ENCODE peak calls at places on chromosomes 4 and X, in seven cellular contexts. One of them, this sample, is unnamed.

GRCh38 chrX:46325312-46325877 is 219.8 kb downstream of the ZNF674 start:
- DNase-seq in astrocyte of the cerebellum: peak
- DNase-seq in HFF-Myc: no peak
- DNase-seq in psoas muscle: no peak
- DNase-seq in aorta: peak
- DNase-seq in body of pancreas: peak
- DNase-seq in thoracic aorta: no peak
- DNase-seq in this sample: no peak

GRCh38 chr4:33334416-33334815 is 2614.2 kb downstream of the PCDH7 start:
- DNase-seq in psoas muscle: no peak
- DNase-seq in body of pancreas: no peak
- DNase-seq in HFF-Myc: no peak
- DNase-seq in thoracic aorta: no peak
- DNase-seq in aorta: no peak
- DNase-seq in astrocyte of the cerebellum: no peak
- DNase-seq in this sample: no peak

GRCh38 chr4:147854154-147854553 is 122.3 kb downstream of the ARHGAP10 start:
- DNase-seq in HFF-Myc: no peak
- DNase-seq in psoas muscle: no peak
- DNase-seq in aorta: no peak
- DNase-seq in astrocyte of the cerebellum: no peak
- DNase-seq in body of pancreas: no peak
- DNase-seq in thoracic aorta: no peak
- DNase-seq in this sample: no peak

GRCh38 chr4:111722321-111722720 is 422.9 kb upstream of the FAM241A start:
- DNase-seq in astrocyte of the cerebellum: no peak
- DNase-seq in psoas muscle: no peak
- DNase-seq in HFF-Myc: no peak
- DNase-seq in body of pancreas: no peak
- DNase-seq in aorta: no peak
- DNase-seq in thoracic aorta: no peak
- DNase-seq in this sample: no peak

GRCh38 chr4:85257817-85258216 is 217.1 kb upstream of the ARHGAP24 start:
- DNase-seq in HFF-Myc: no peak
- DNase-seq in aorta: no peak
- DNase-seq in thoracic aorta: no peak
- DNase-seq in psoas muscle: no peak
- DNase-seq in body of pancreas: no peak
- DNase-seq in astrocyte of the cerebellum: no peak
- DNase-seq in this sample: no peak

GRCh38 chr4:158786155-158786581 is 17.3 kb downstream of the FNIP2 start:
- DNase-seq in aorta: no peak
- DNase-seq in astrocyte of the cerebellum: peak
- DNase-seq in thoracic aorta: no peak
- DNase-seq in body of pancreas: no peak
- DNase-seq in HFF-Myc: no peak
- DNase-seq in psoas muscle: no peak
- DNase-seq in this sample: no peak

GRCh38 chr4:40613456-40613855 is 16.2 kb downstream of the RBM47 start:
- DNase-seq in HFF-Myc: no peak
- DNase-seq in aorta: no peak
- DNase-seq in psoas muscle: no peak
- DNase-seq in body of pancreas: no peak
- DNase-seq in astrocyte of the cerebellum: no peak
- DNase-seq in thoracic aorta: no peak
- DNase-seq in this sample: no peak

GRCh38 chr4:169208090-169208455 is 62.7 kb downstream of the SH3RF1 start:
- DNase-seq in thoracic aorta: no peak
- DNase-seq in astrocyte of the cerebellum: no peak
- DNase-seq in aorta: no peak
- DNase-seq in body of pancreas: no peak
- DNase-seq in HFF-Myc: no peak
- DNase-seq in psoas muscle: no peak
- DNase-seq in this sample: no peak

GRCh38 chrX:134727363-134727762 is 69.1 kb upstream of the PLAC1 start:
- DNase-seq in HFF-Myc: no peak
- DNase-seq in astrocyte of the cerebellum: no peak
- DNase-seq in thoracic aorta: no peak
- DNase-seq in body of pancreas: no peak
- DNase-seq in psoas muscle: no peak
- DNase-seq in aorta: no peak
- DNase-seq in this sample: no peak

GRCh38 chrX:23959781-23960180 is 52.0 kb downstream of the CXorf58 start:
- DNase-seq in psoas muscle: no peak
- DNase-seq in thoracic aorta: no peak
- DNase-seq in HFF-Myc: no peak
- DNase-seq in body of pancreas: no peak
- DNase-seq in astrocyte of the cerebellum: no peak
- DNase-seq in aorta: no peak
- DNase-seq in this sample: no peak

GRCh38 chr4:88526221-88526815 is 2.7 kb upstream of the PYURF start:
- DNase-seq in HFF-Myc: no peak
- DNase-seq in astrocyte of the cerebellum: no peak
- DNase-seq in body of pancreas: no peak
- DNase-seq in thoracic aorta: no peak
- DNase-seq in psoas muscle: no peak
- DNase-seq in aorta: no peak
- DNase-seq in this sample: no peak

GRCh38 chr4:20395160-20395773 is 143.6 kb downstream of the SLIT2 start:
- DNase-seq in astrocyte of the cerebellum: no peak
- DNase-seq in HFF-Myc: peak
- DNase-seq in body of pancreas: peak
- DNase-seq in aorta: no peak
- DNase-seq in thoracic aorta: no peak
- DNase-seq in psoas muscle: no peak
- DNase-seq in this sample: no peak

GRCh38 chr4:155667538-155668511 is 1.2 kb downstream of the GUCY1A1 start:
- DNase-seq in HFF-Myc: no peak
- DNase-seq in psoas muscle: peak
- DNase-seq in astrocyte of the cerebellum: no peak
- DNase-seq in thoracic aorta: no peak
- DNase-seq in body of pancreas: peak
- DNase-seq in aorta: peak
- DNase-seq in this sample: no peak

GRCh38 chrX:39261446-39262147 is 460.3 kb downstream of the MID1IP1 start:
- DNase-seq in thoracic aorta: no peak
- DNase-seq in HFF-Myc: no peak
- DNase-seq in astrocyte of the cerebellum: no peak
- DNase-seq in aorta: no peak
- DNase-seq in psoas muscle: no peak
- DNase-seq in body of pancreas: no peak
- DNase-seq in this sample: peak

GRCh38 chr4:105374071-105374470 is 99.8 kb downstream of the PPA2 start:
- DNase-seq in aorta: no peak
- DNase-seq in body of pancreas: no peak
- DNase-seq in thoracic aorta: no peak
- DNase-seq in psoas muscle: no peak
- DNase-seq in astrocyte of the cerebellum: no peak
- DNase-seq in HFF-Myc: no peak
- DNase-seq in this sample: no peak

GRCh38 chrX:13418126-13419091 is 98.6 kb upstream of the ATXN3L start:
- DNase-seq in aorta: no peak
- DNase-seq in thoracic aorta: no peak
- DNase-seq in body of pancreas: no peak
- DNase-seq in HFF-Myc: no peak
- DNase-seq in psoas muscle: no peak
- DNase-seq in astrocyte of the cerebellum: no peak
- DNase-seq in this sample: no peak

GRCh38 chr4:115711575-115711974 is 598.2 kb upstream of the NDST4 start:
- DNase-seq in HFF-Myc: no peak
- DNase-seq in astrocyte of the cerebellum: no peak
- DNase-seq in aorta: no peak
- DNase-seq in psoas muscle: no peak
- DNase-seq in thoracic aorta: no peak
- DNase-seq in body of pancreas: no peak
- DNase-seq in this sample: no peak

GRCh38 chr4:119526786-119527550 is 101.6 kb downstream of the PDE5A start:
- DNase-seq in body of pancreas: no peak
- DNase-seq in thoracic aorta: no peak
- DNase-seq in astrocyte of the cerebellum: no peak
- DNase-seq in psoas muscle: no peak
- DNase-seq in HFF-Myc: no peak
- DNase-seq in aorta: no peak
- DNase-seq in this sample: no peak

GRCh38 chr4:25351777-25352421 is 25.2 kb upstream of the ANAPC4 start:
- DNase-seq in thoracic aorta: no peak
- DNase-seq in aorta: no peak
- DNase-seq in psoas muscle: no peak
- DNase-seq in HFF-Myc: no peak
- DNase-seq in body of pancreas: no peak
- DNase-seq in astrocyte of the cerebellum: no peak
- DNase-seq in this sample: no peak

GRCh38 chr4:127383666-127384065 is 249.1 kb upstream of the INTU start:
- DNase-seq in body of pancreas: no peak
- DNase-seq in psoas muscle: no peak
- DNase-seq in aorta: no peak
- DNase-seq in thoracic aorta: no peak
- DNase-seq in astrocyte of the cerebellum: no peak
- DNase-seq in HFF-Myc: no peak
- DNase-seq in this sample: no peak

GRCh38 chrX:38717871-38718270 is 83.4 kb upstream of the MID1IP1 start:
- DNase-seq in aorta: no peak
- DNase-seq in thoracic aorta: no peak
- DNase-seq in HFF-Myc: peak
- DNase-seq in psoas muscle: no peak
- DNase-seq in body of pancreas: no peak
- DNase-seq in astrocyte of the cerebellum: no peak
- DNase-seq in this sample: no peak

DNA sequence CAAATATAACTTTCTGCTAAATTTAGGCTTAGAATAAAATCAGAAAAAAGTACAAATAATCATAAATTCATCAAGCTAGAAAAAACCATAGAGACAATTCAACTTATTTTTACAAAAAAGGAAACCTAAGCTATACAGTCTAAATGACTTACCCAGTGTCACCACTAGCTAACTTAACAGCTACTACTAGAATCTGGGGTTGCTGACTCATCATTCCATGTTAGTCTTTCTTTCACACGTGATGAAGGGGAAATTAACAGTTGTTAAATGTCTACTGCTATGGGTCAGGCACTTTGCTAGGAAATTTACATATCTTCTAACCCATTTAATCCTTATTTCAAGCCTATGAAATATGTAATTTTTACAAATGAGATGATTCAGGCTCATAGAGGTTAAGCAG is 349.3 kb upstream of the GALNT7 start:
- DNase-seq in HFF-Myc: no peak
- DNase-seq in astrocyte of the cerebellum: no peak
- DNase-seq in aorta: no peak
- DNase-seq in psoas muscle: no peak
- DNase-seq in thoracic aorta: no peak
- DNase-seq in body of pancreas: no peak
- DNase-seq in this sample: no peak
- H3K4me3 ChIP-seq in HFF-Myc: no peak
- H3K4me3 ChIP-seq in astrocyte of the cerebellum: no peak
- H3K4me3 ChIP-seq in aorta: no peak
- H3K4me3 ChIP-seq in psoas muscle: no peak
- H3K4me3 ChIP-seq in thoracic aorta: no peak
- H3K4me3 ChIP-seq in body of pancreas: no peak
- H3K4me3 ChIP-seq in this sample: no peak

DNA sequence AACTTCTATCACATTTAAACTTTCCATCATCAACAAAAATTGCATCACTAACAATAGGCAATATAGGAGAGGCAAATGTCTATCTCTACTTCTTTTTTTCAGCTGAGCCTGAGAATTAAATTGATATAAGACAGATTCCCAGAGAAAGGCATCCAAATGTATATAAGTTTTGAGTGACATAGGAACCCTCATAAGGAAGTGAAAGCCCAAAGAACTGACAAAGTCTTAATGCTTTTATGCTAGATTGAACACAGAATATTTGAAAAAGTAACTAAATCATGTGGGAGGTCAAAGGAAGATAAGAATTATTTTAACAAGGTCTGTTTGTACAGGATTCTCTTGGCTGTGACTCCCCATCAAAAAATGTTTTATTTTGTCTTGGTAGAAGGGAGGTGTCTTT is 714.9 kb downstream of the GRXCR1 start:
- DNase-seq in astrocyte of the cerebellum: no peak
- DNase-seq in HFF-Myc: no peak
- DNase-seq in body of pancreas: no peak
- DNase-seq in aorta: no peak
- DNase-seq in psoas muscle: no peak
- DNase-seq in thoracic aorta: no peak
- DNase-seq in this sample: no peak
- H3K4me3 ChIP-seq in astrocyte of the cerebellum: no peak
- H3K4me3 ChIP-seq in HFF-Myc: no peak
- H3K4me3 ChIP-seq in body of pancreas: no peak
- H3K4me3 ChIP-seq in aorta: no peak
- H3K4me3 ChIP-seq in psoas muscle: no peak
- H3K4me3 ChIP-seq in thoracic aorta: no peak
- H3K4me3 ChIP-seq in this sample: no peak

GRCh38 chr4:139020384-139020783 is 4.8 kb downstream of the NOCT start:
- DNase-seq in HFF-Myc: no peak
- DNase-seq in body of pancreas: no peak
- DNase-seq in psoas muscle: no peak
- DNase-seq in astrocyte of the cerebellum: no peak
- DNase-seq in thoracic aorta: no peak
- DNase-seq in aorta: no peak
- DNase-seq in this sample: no peak
- H3K4me3 ChIP-seq in HFF-Myc: peak
- H3K4me3 ChIP-seq in body of pancreas: no peak
- H3K4me3 ChIP-seq in psoas muscle: no peak
- H3K4me3 ChIP-seq in astrocyte of the cerebellum: no peak
- H3K4me3 ChIP-seq in thoracic aorta: no peak
- H3K4me3 ChIP-seq in aorta: no peak
- H3K4me3 ChIP-seq in this sample: no peak

DNA sequence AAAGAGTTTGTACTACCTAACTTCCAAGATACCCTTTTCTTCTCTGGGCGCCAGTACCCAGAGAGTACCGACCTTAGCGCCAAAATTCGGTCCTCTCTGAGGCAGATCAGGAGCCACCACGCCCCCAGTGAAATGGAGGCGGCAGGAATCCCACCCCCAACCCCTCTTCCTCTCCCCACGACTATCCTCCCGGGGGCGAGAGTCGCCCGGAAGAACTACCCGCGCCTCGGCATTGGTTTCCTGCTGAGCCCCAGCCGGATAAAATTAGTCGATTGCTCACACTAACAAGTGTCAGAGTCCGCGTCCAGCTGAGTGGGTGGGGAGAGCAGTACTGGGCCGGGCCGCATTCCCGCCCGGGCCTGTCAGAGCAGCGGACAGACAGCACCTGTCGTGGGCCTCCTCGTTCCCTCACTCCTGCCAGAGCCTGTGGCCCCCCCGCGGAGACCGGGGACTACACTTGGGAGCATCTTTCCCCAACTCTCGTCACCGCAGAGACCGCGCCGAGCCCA is 78.7 kb downstream of the RLIM start:
- DNase-seq in body of pancreas: peak
- DNase-seq in thoracic aorta: peak
- DNase-seq in psoas muscle: peak
- DNase-seq in astrocyte of the cerebellum: no peak
- DNase-seq in HFF-Myc: no peak
- DNase-seq in aorta: peak
- DNase-seq in this sample: peak
- H3K4me3 ChIP-seq in body of pancreas: no peak
- H3K4me3 ChIP-seq in thoracic aorta: peak
- H3K4me3 ChIP-seq in psoas muscle: peak
- H3K4me3 ChIP-seq in astrocyte of the cerebellum: peak
- H3K4me3 ChIP-seq in HFF-Myc: peak
- H3K4me3 ChIP-seq in aorta: peak
- H3K4me3 ChIP-seq in this sample: peak

This sample was measured in CD8-positive, alpha-beta memory T cell.